ENCODE peak calls at places on chromosome 11, in nine cellular contexts. One of them, this sample, is unnamed.

GRCh38 chr11:10561043-10561818 is 7.2 kb downstream of the LYVE1 start:
- DNase-seq in HCT116: no peak
- DNase-seq in fibroblast of lung: no peak
- DNase-seq in AG04450: no peak
- DNase-seq in PC-9: peak; percentile 7
- DNase-seq in effector memory CD4-positive, alpha-beta T cell: no peak
- DNase-seq in Peyer's patch: no peak
- DNase-seq in body of pancreas: no peak
- DNase-seq in adrenal gland: no peak
- DNase-seq in this sample: no peak

GRCh38 chr11:10375280-10376048 is 70.6 kb downstream of the ADM start:
- DNase-seq in HCT116: no peak
- DNase-seq in fibroblast of lung: peak; percentile 67
- DNase-seq in AG04450: no peak
- DNase-seq in PC-9: no peak
- DNase-seq in effector memory CD4-positive, alpha-beta T cell: no peak
- DNase-seq in Peyer's patch: no peak
- DNase-seq in body of pancreas: no peak
- DNase-seq in adrenal gland: no peak
- DNase-seq in this sample: no peak

GRCh38 chr11:61151545-61152252 is 9.5 kb downstream of the VPS37C start:
- DNase-seq in HCT116: no peak
- DNase-seq in fibroblast of lung: no peak
- DNase-seq in AG04450: no peak
- DNase-seq in PC-9: no peak
- DNase-seq in effector memory CD4-positive, alpha-beta T cell: no peak
- DNase-seq in Peyer's patch: no peak
- DNase-seq in body of pancreas: no peak
- DNase-seq in adrenal gland: no peak
- DNase-seq in this sample: no peak

GRCh38 chr11:117670443-117670842 is 126.6 kb downstream of the DSCAML1 start:
- DNase-seq in HCT116: no peak
- DNase-seq in fibroblast of lung: no peak
- DNase-seq in AG04450: no peak
- DNase-seq in PC-9: no peak
- DNase-seq in effector memory CD4-positive, alpha-beta T cell: no peak
- DNase-seq in Peyer's patch: no peak
- DNase-seq in body of pancreas: no peak
- DNase-seq in adrenal gland: no peak
- DNase-seq in this sample: no peak

GRCh38 chr11:33444835-33445594 is 187.8 kb downstream of the HIPK3 start:
- DNase-seq in HCT116: no peak
- DNase-seq in fibroblast of lung: no peak
- DNase-seq in AG04450: no peak
- DNase-seq in PC-9: no peak
- DNase-seq in effector memory CD4-positive, alpha-beta T cell: no peak
- DNase-seq in Peyer's patch: no peak
- DNase-seq in body of pancreas: no peak
- DNase-seq in adrenal gland: no peak
- DNase-seq in this sample: no peak

GRCh38 chr11:69308531-69308930 is 14.6 kb downstream of the MYEOV start:
- DNase-seq in HCT116: no peak
- DNase-seq in fibroblast of lung: no peak
- DNase-seq in AG04450: no peak
- DNase-seq in PC-9: no peak
- DNase-seq in effector memory CD4-positive, alpha-beta T cell: no peak
- DNase-seq in Peyer's patch: no peak
- DNase-seq in body of pancreas: no peak
- DNase-seq in adrenal gland: no peak
- DNase-seq in this sample: no peak

GRCh38 chr11:603154-603553 is 12.6 kb downstream of the IRF7 start:
- DNase-seq in HCT116: no peak
- DNase-seq in fibroblast of lung: no peak
- DNase-seq in AG04450: no peak
- DNase-seq in PC-9: no peak
- DNase-seq in effector memory CD4-positive, alpha-beta T cell: no peak
- DNase-seq in Peyer's patch: no peak
- DNase-seq in body of pancreas: no peak
- DNase-seq in adrenal gland: no peak
- DNase-seq in this sample: no peak

GRCh38 chr11:42251984-42252383 is 792.5 kb upstream of the LRRC4C start:
- DNase-seq in HCT116: no peak
- DNase-seq in fibroblast of lung: no peak
- DNase-seq in AG04450: no peak
- DNase-seq in PC-9: no peak
- DNase-seq in effector memory CD4-positive, alpha-beta T cell: no peak
- DNase-seq in Peyer's patch: no peak
- DNase-seq in body of pancreas: no peak
- DNase-seq in adrenal gland: no peak
- DNase-seq in this sample: no peak

GRCh38 chr11:70756341-70756740 is 358.0 kb downstream of the CTTN start:
- DNase-seq in HCT116: no peak
- DNase-seq in fibroblast of lung: no peak
- DNase-seq in AG04450: no peak
- DNase-seq in PC-9: no peak
- DNase-seq in effector memory CD4-positive, alpha-beta T cell: no peak
- DNase-seq in Peyer's patch: no peak
- DNase-seq in body of pancreas: no peak
- DNase-seq in adrenal gland: no peak
- DNase-seq in this sample: no peak

GRCh38 chr11:102824541-102824940 is 18.9 kb downstream of the MMP3 start:
- DNase-seq in HCT116: no peak
- DNase-seq in fibroblast of lung: no peak
- DNase-seq in AG04450: no peak
- DNase-seq in PC-9: no peak
- DNase-seq in effector memory CD4-positive, alpha-beta T cell: no peak
- DNase-seq in Peyer's patch: no peak
- DNase-seq in body of pancreas: no peak
- DNase-seq in adrenal gland: no peak
- DNase-seq in this sample: no peak

GRCh38 chr11:39011822-39012221 is 2413.8 kb upstream of the RAG2 start:
- DNase-seq in HCT116: no peak
- DNase-seq in fibroblast of lung: no peak
- DNase-seq in AG04450: no peak
- DNase-seq in PC-9: no peak
- DNase-seq in effector memory CD4-positive, alpha-beta T cell: no peak
- DNase-seq in Peyer's patch: no peak
- DNase-seq in body of pancreas: no peak
- DNase-seq in adrenal gland: no peak
- DNase-seq in this sample: no peak

GRCh38 chr11:35798423-35798822 is 135.8 kb downstream of the TRIM44 start:
- DNase-seq in HCT116: no peak
- DNase-seq in fibroblast of lung: no peak
- DNase-seq in AG04450: no peak
- DNase-seq in PC-9: no peak
- DNase-seq in effector memory CD4-positive, alpha-beta T cell: no peak
- DNase-seq in Peyer's patch: no peak
- DNase-seq in body of pancreas: no peak
- DNase-seq in adrenal gland: no peak
- DNase-seq in this sample: no peak

GRCh38 chr11:124581817-124582216 is 12.0 kb downstream of the OR8A1 start:
- DNase-seq in HCT116: no peak
- DNase-seq in fibroblast of lung: no peak
- DNase-seq in AG04450: no peak
- DNase-seq in PC-9: no peak
- DNase-seq in effector memory CD4-positive, alpha-beta T cell: no peak
- DNase-seq in Peyer's patch: no peak
- DNase-seq in body of pancreas: no peak
- DNase-seq in adrenal gland: no peak
- DNase-seq in this sample: no peak

GRCh38 chr11:124578761-124579160 is 9.0 kb downstream of the OR8A1 start:
- DNase-seq in HCT116: no peak
- DNase-seq in fibroblast of lung: no peak
- DNase-seq in AG04450: no peak
- DNase-seq in PC-9: no peak
- DNase-seq in effector memory CD4-positive, alpha-beta T cell: no peak
- DNase-seq in Peyer's patch: no peak
- DNase-seq in body of pancreas: no peak
- DNase-seq in adrenal gland: no peak
- DNase-seq in this sample: no peak

GRCh38 chr11:124582565-124582964 is 12.8 kb downstream of the OR8A1 start:
- DNase-seq in HCT116: no peak
- DNase-seq in fibroblast of lung: no peak
- DNase-seq in AG04450: no peak
- DNase-seq in PC-9: no peak
- DNase-seq in effector memory CD4-positive, alpha-beta T cell: no peak
- DNase-seq in Peyer's patch: no peak
- DNase-seq in body of pancreas: no peak
- DNase-seq in adrenal gland: no peak
- DNase-seq in this sample: no peak

GRCh38 chr11:124583827-124584226 is 14.0 kb downstream of the OR8A1 start:
- DNase-seq in HCT116: no peak
- DNase-seq in fibroblast of lung: no peak
- DNase-seq in AG04450: no peak
- DNase-seq in PC-9: no peak
- DNase-seq in effector memory CD4-positive, alpha-beta T cell: no peak
- DNase-seq in Peyer's patch: no peak
- DNase-seq in body of pancreas: no peak
- DNase-seq in adrenal gland: no peak
- DNase-seq in this sample: no peak

GRCh38 chr11:124577664-124578427 is 8.0 kb downstream of the OR8A1 start:
- DNase-seq in HCT116: no peak
- DNase-seq in fibroblast of lung: no peak
- DNase-seq in AG04450: no peak
- DNase-seq in PC-9: no peak
- DNase-seq in effector memory CD4-positive, alpha-beta T cell: no peak
- DNase-seq in Peyer's patch: no peak
- DNase-seq in body of pancreas: no peak
- DNase-seq in adrenal gland: peak; percentile 11
- DNase-seq in this sample: no peak
- H3K4me3 ChIP-seq in HCT116: no peak overlapping the region
- H3K4me3 ChIP-seq in fibroblast of lung: no peak overlapping the region
- H3K4me3 ChIP-seq in AG04450: no peak overlapping the region
- H3K4me3 ChIP-seq in PC-9: no peak overlapping the region
- H3K4me3 ChIP-seq in effector memory CD4-positive, alpha-beta T cell: no peak overlapping the region
- H3K4me3 ChIP-seq in Peyer's patch: no peak overlapping the region
- H3K4me3 ChIP-seq in body of pancreas: no peak overlapping the region
- H3K4me3 ChIP-seq in adrenal gland: no peak overlapping the region
- H3K4me3 ChIP-seq in this sample: no peak overlapping the region

DNA sequence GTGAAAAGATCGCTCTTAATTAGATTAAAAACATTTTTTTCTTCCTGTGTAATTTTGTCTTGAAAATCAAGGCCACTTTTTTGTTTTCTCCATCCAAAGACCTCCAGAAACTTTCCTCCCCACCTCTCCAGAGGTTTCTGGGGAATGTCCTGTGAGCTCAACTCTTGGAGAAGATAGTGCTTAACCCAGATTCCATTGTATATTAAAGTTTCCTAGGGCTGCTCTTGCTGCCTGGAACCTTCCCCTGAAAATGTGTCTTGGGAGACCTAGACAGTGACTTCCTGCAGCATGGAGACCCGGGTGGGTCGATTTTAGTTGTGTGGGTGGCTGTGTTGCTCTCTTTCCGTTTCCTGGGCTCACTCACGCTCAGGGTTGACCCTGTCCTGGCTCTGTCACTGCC is 47.4 kb downstream of the KCNQ1OT1 start:
- DNase-seq in HCT116: no peak
- DNase-seq in fibroblast of lung: no peak
- DNase-seq in AG04450: no peak
- DNase-seq in PC-9: no peak
- DNase-seq in effector memory CD4-positive, alpha-beta T cell: no peak
- DNase-seq in Peyer's patch: no peak
- DNase-seq in body of pancreas: no peak
- DNase-seq in adrenal gland: no peak
- DNase-seq in this sample: no peak
- H3K9me3 ChIP-seq in HCT116: peaks cover 5% of the 10 kb centered on the region
- H3K9me3 ChIP-seq in fibroblast of lung: no peaks in the 10 kb centered on the region
- H3K9me3 ChIP-seq in AG04450: peaks cover 54% of the 10 kb centered on the region
- H3K9me3 ChIP-seq in PC-9: peaks cover 47% of the 10 kb centered on the region
- H3K9me3 ChIP-seq in effector memory CD4-positive, alpha-beta T cell: no peaks in the 10 kb centered on the region
- H3K9me3 ChIP-seq in Peyer's patch: peaks cover 10% of the 10 kb centered on the region
- H3K9me3 ChIP-seq in body of pancreas: no peaks in the 10 kb centered on the region
- H3K9me3 ChIP-seq in adrenal gland: peaks cover 25% of the 10 kb centered on the region
- H3K9me3 ChIP-seq in this sample: peaks cover 8% of the 10 kb centered on the region

DNA sequence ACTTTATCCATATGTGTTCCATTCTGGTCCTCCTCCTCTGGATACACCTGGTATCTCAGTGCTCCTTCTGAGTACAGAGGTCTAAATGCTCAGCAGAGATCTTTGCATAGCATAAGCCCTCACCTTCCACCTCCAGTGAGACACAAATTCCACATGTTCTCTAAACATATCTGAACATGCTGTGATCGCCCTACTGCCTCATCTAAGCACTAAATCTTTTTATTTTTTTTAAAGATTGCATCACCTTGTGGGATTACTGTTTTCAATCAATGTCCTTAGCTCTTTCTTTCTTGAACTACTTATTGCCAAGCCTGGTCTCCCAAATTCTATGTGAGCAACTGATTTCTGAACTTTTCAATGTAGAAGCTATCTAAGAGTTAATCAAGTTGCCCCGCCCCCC is 113.4 kb downstream of the TRPC6 start:
- DNase-seq in HCT116: no peak
- DNase-seq in fibroblast of lung: peak; percentile 14
- DNase-seq in AG04450: no peak
- DNase-seq in PC-9: no peak
- DNase-seq in effector memory CD4-positive, alpha-beta T cell: no peak
- DNase-seq in Peyer's patch: no peak
- DNase-seq in body of pancreas: no peak
- DNase-seq in adrenal gland: no peak
- DNase-seq in this sample: no peak
- H3K4me3 ChIP-seq in HCT116: no peak overlapping the region
- H3K4me3 ChIP-seq in fibroblast of lung: no peak overlapping the region
- H3K4me3 ChIP-seq in AG04450: no peak overlapping the region
- H3K4me3 ChIP-seq in PC-9: no peak overlapping the region
- H3K4me3 ChIP-seq in effector memory CD4-positive, alpha-beta T cell: no peak overlapping the region
- H3K4me3 ChIP-seq in Peyer's patch: no peak overlapping the region
- H3K4me3 ChIP-seq in body of pancreas: no peak overlapping the region
- H3K4me3 ChIP-seq in adrenal gland: no peak overlapping the region
- H3K4me3 ChIP-seq in this sample: no peak overlapping the region

GRCh38 chr11:125376117-125376516 is 119.9 kb downstream of the FEZ1 start:
- DNase-seq in HCT116: no peak
- DNase-seq in fibroblast of lung: no peak
- DNase-seq in AG04450: no peak
- DNase-seq in PC-9: no peak
- DNase-seq in effector memory CD4-positive, alpha-beta T cell: no peak
- DNase-seq in Peyer's patch: no peak
- DNase-seq in body of pancreas: peak; percentile 73
- DNase-seq in adrenal gland: no peak
- DNase-seq in this sample: peak; percentile 27

GRCh38 chr11:125376856-125377255 is 119.2 kb downstream of the FEZ1 start:
- DNase-seq in HCT116: no peak
- DNase-seq in fibroblast of lung: no peak
- DNase-seq in AG04450: no peak
- DNase-seq in PC-9: no peak
- DNase-seq in effector memory CD4-positive, alpha-beta T cell: no peak
- DNase-seq in Peyer's patch: no peak
- DNase-seq in body of pancreas: no peak
- DNase-seq in adrenal gland: no peak
- DNase-seq in this sample: no peak

GRCh38 chr11:125379565-125380343 is 116.3 kb downstream of the FEZ1 start:
- DNase-seq in HCT116: no peak
- DNase-seq in fibroblast of lung: no peak
- DNase-seq in AG04450: no peak
- DNase-seq in PC-9: no peak
- DNase-seq in effector memory CD4-positive, alpha-beta T cell: no peak
- DNase-seq in Peyer's patch: no peak
- DNase-seq in body of pancreas: no peak
- DNase-seq in adrenal gland: no peak
- DNase-seq in this sample: no peak

GRCh38 chr11:125378596-125378995 is 117.5 kb downstream of the FEZ1 start:
- DNase-seq in HCT116: no peak
- DNase-seq in fibroblast of lung: no peak
- DNase-seq in AG04450: no peak
- DNase-seq in PC-9: no peak
- DNase-seq in effector memory CD4-positive, alpha-beta T cell: no peak
- DNase-seq in Peyer's patch: no peak
- DNase-seq in body of pancreas: no peak
- DNase-seq in adrenal gland: no peak
- DNase-seq in this sample: no peak

GRCh38 chr11:125378083-125378482 is 118.0 kb downstream of the FEZ1 start:
- DNase-seq in HCT116: no peak
- DNase-seq in fibroblast of lung: no peak
- DNase-seq in AG04450: no peak
- DNase-seq in PC-9: no peak
- DNase-seq in effector memory CD4-positive, alpha-beta T cell: no peak
- DNase-seq in Peyer's patch: no peak
- DNase-seq in body of pancreas: no peak
- DNase-seq in adrenal gland: no peak
- DNase-seq in this sample: no peak
- H3K9me3 ChIP-seq in HCT116: no peaks in the 10 kb centered on the region
- H3K9me3 ChIP-seq in fibroblast of lung: no peaks in the 10 kb centered on the region
- H3K9me3 ChIP-seq in AG04450: no peaks in the 10 kb centered on the region
- H3K9me3 ChIP-seq in PC-9: no peaks in the 10 kb centered on the region
- H3K9me3 ChIP-seq in effector memory CD4-positive, alpha-beta T cell: no peaks in the 10 kb centered on the region
- H3K9me3 ChIP-seq in Peyer's patch: no peaks in the 10 kb centered on the region
- H3K9me3 ChIP-seq in body of pancreas: no peaks in the 10 kb centered on the region
- H3K9me3 ChIP-seq in adrenal gland: no peaks in the 10 kb centered on the region
- H3K9me3 ChIP-seq in this sample: no peaks in the 10 kb centered on the region